ENCODE peak calls at places on chromosomes 16 and 17, in five cellular contexts. D, E, W, S and N are unnamed samples.

GRCh38 chr17:45748911-45749310 is 35.2 kb upstream of the CRHR1 start:
- DNase-seq in D (no peak), E (no peak), W (no peak), S (no peak), N (no peak)

GRCh38 chr16:77840623-77841274 is 52.4 kb downstream of the VAT1L start:
- DNase-seq in D (no peak), E (no peak), W (no peak), S (no peak), N (no peak)

GRCh38 chr17:56679767-56680422 is 86.4 kb downstream of the NOG start:
- DNase-seq in D (no peak), E (no peak), W (no peak), S (no peak), N (no peak)

GRCh38 chr16:24700549-24701392 is 28.7 kb upstream of the TNRC6A start:
- DNase-seq in D (no peak), E (peak; percentile 94), W (no peak), S (peak; percentile 55), N (no peak)

GRCh38 chr17:76658387-76658705 is 14.8 kb upstream of the ST6GALNAC1 start:
- DNase-seq in D (no peak), E (no peak), W (no peak), S (no peak), N (no peak)

GRCh38 chr16:50743575-50744225 is 1.8 kb downstream of the CYLD start:
- DNase-seq in D (no peak), E (no peak), W (no peak), S (no peak), N (no peak)

GRCh38 chr17:43070257-43070656 is 45.2 kb downstream of the RND2 start:
- DNase-seq in D (no peak), E (no peak), W (no peak), S (no peak), N (no peak)

GRCh38 chr17:55577011-55577586 is 65.8 kb upstream of the SMIM36 start:
- DNase-seq in D (no peak), E (no peak), W (no peak), S (peak; percentile 40), N (no peak)

GRCh38 chr17:55654015-55654414 is 68.6 kb downstream of the TMEM100 start:
- DNase-seq in D (no peak), E (no peak), W (no peak), S (no peak), N (no peak)

GRCh38 chr17:69213059-69213813 is 15.4 kb downstream of the ABCA10 start:
- DNase-seq in D (no peak), E (peak; percentile 13), W (no peak), S (no peak), N (no peak)

GRCh38 chr16:88350922-88351321 is 31.8 kb upstream of the ZNF469 start:
- DNase-seq in D (no peak), E (no peak), W (no peak), S (no peak), N (no peak)

GRCh38 chr16:89829630-89830437 is 1.6 kb downstream of the SPIRE2 start:
- DNase-seq in D (no peak), E (no peak), W (no peak), S (peak; percentile 72), N (no peak)

GRCh38 chr16:50372611-50373344 is 4.0 kb upstream of the BRD7 start:
- DNase-seq in D (no peak), E (peak; percentile 35), W (no peak), S (no peak), N (no peak)

GRCh38 chr17:74018116-74018515 is 185.4 kb upstream of the RPL38 start:
- DNase-seq in D (no peak), E (no peak), W (no peak), S (no peak), N (no peak)

GRCh38 chr16:81860310-81860709 is 81.2 kb downstream of the PLCG2 start:
- DNase-seq in D (no peak), E (no peak), W (no peak), S (no peak), N (no peak)

GRCh38 chr16:50711862-50712567 is 18.6 kb downstream of the NOD2 start:
- DNase-seq in D (no peak), E (no peak), W (no peak), S (no peak), N (no peak)

GRCh38 chr16:68416057-68417046 is 32.0 kb downstream of the SMPD3 start:
- DNase-seq in D (no peak), E (no peak), W (peak; percentile 88), S (peak; percentile 84), N (no peak)

GRCh38 chr17:59914274-59914854 is 21.4 kb downstream of the RPS6KB1 start:
- DNase-seq in D (no peak), E (peak; percentile 52), W (peak; percentile 62), S (no peak), N (no peak)

GRCh38 chr16:11052080-11052808 is 107.9 kb downstream of the CLEC16A start:
- DNase-seq in D (no peak), E (no peak), W (no peak), S (no peak), N (no peak)

GRCh38 chr16:27671410-27671809 is 121.5 kb downstream of the KATNIP start:
- DNase-seq in D (no peak), E (peak; percentile 38), W (no peak), S (no peak), N (no peak)